ENCODE peak calls at places on chromosomes 1 and 21, in five cellular contexts. L is OCI-LY7, B is GM23338, T is hepatocyte, S is HCT116. Y is an unnamed sample.

GRCh38 chr21:27480841-27481261 is 514.0 kb upstream of the ADAMTS5 start:
- DNase-seq in B (no peak), L (no peak), S (no peak), T (no peak), Y (no peak)

GRCh38 chr1:219862366-219862765 is 66.0 kb downstream of the SLC30A10 start:
- DNase-seq in S (no peak), L (no peak), T (no peak), B (no peak), Y (no peak)

GRCh38 chr1:51316764-51317120 is 13.6 kb downstream of the TTC39A start:
- DNase-seq in S (no peak), T (no peak), L (no peak), B (no peak), Y (no peak)

GRCh38 chr1:166197597-166197996 is 30.8 kb upstream of the FAM78B start:
- DNase-seq in L (no peak), B (no peak), S (no peak), T (no peak), Y (no peak)

GRCh38 chr1:189904509-189904908 is 573.2 kb downstream of the BRINP3 start:
- DNase-seq in T (no peak), B (no peak), S (no peak), L (no peak), Y (no peak)

GRCh38 chr1:21626921-21627339 is 42.2 kb downstream of the RAP1GAP start:
- DNase-seq in S (no peak), T (no peak), B (no peak), L (no peak), Y (no peak)

GRCh38 chr1:9340172-9340854 is 47.6 kb downstream of the SPSB1 start:
- DNase-seq in B (no peak), L (no peak), T (no peak), S (no peak), Y (no peak)

GRCh38 chr1:89022167-89022959 is at the start of gene GBP3:
- DNase-seq in S (peak; percentile 18), T (peak; percentile 44), L (peak; percentile 15), B (no peak), Y (no peak)

DNA sequence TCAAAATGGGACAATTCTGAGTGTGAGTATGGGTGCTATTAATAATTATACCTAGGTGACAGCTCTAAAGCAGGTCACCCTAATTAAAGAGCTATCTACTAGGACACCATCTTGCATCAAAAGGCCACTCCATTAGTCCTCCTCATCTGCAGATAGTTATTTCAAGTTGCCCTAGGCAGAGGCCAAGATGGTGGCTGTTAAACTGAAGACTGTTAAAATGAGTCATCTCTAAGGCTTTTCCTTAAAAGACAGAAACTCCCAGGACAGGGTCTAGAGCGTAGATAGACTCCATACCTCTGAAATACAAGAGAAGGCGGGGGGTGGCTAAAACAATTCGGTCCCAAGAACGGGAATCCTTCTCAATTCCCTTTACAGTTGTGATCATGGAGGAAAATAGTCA is 4.5 kb upstream of the ZNF697 start:
- DNase-seq in S (no peak), L (no peak), T (no peak), B (no peak), Y (no peak)
- TF ChIP-seq EZH2phosphoT487 in S (no peak), L (no peak), T (no peak), B (no peak), Y (no peak)

GRCh38 chr21:44913425-44914175 is 7.1 kb downstream of the ITGB2 start:
- DNase-seq in L (no peak), T (no peak), S (no peak), B (no peak), Y (no peak)

GRCh38 chr21:44916965-44917364 is 3.7 kb downstream of the ITGB2 start:
- DNase-seq in L (no peak), T (no peak), S (no peak), B (no peak), Y (no peak)

GRCh38 chr21:44911384-44912157 is 9.1 kb downstream of the ITGB2 start:
- DNase-seq in S (no peak), B (no peak), L (peak; percentile 48), T (no peak), Y (peak; percentile 73)

GRCh38 chr21:44912158-44912473 is 8.6 kb downstream of the ITGB2 start:
- DNase-seq in B (no peak), S (no peak), T (no peak), L (no peak), Y (no peak)

DNA sequence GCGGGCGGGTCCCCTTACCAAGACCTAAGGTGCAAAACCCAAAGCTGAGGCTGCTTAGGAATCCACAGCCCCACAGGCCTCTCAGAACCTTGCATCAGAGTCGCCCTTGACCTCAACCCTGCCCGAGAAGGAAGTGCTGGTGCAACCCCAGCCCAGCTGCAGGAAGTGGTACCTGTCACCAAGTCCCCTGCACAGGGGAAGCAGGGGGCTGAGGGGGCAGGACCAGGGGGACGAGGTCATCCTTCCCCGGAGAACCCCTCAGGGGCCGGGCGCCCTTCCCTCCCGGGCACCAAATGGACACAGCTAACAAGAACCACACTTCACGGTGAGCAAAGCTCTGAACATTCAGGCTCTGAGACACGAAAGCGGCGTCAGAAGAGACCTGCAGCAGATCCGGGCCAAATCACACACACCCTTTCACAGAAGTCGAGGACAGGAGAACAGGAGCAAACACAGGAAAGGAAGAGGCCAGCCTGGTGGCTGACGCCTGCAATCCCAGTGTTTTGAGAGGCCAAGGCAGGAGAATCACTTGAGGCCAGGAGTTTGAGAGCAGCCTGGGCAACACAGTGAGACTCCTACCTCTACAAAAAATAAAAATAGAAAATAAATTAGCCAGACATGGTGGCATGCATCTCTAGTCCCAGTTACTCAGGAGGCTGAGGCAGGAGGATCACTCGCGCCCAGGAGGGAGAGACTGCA is 6.4 kb downstream of the ITGB2 start:
- DNase-seq in L (peak; percentile 69), T (no peak), S (no peak), B (no peak), Y (no peak)
- TF ChIP-seq EZH2phosphoT487 in L (no peak), T (no peak), S (no peak), B (no peak), Y (no peak)

DNA sequence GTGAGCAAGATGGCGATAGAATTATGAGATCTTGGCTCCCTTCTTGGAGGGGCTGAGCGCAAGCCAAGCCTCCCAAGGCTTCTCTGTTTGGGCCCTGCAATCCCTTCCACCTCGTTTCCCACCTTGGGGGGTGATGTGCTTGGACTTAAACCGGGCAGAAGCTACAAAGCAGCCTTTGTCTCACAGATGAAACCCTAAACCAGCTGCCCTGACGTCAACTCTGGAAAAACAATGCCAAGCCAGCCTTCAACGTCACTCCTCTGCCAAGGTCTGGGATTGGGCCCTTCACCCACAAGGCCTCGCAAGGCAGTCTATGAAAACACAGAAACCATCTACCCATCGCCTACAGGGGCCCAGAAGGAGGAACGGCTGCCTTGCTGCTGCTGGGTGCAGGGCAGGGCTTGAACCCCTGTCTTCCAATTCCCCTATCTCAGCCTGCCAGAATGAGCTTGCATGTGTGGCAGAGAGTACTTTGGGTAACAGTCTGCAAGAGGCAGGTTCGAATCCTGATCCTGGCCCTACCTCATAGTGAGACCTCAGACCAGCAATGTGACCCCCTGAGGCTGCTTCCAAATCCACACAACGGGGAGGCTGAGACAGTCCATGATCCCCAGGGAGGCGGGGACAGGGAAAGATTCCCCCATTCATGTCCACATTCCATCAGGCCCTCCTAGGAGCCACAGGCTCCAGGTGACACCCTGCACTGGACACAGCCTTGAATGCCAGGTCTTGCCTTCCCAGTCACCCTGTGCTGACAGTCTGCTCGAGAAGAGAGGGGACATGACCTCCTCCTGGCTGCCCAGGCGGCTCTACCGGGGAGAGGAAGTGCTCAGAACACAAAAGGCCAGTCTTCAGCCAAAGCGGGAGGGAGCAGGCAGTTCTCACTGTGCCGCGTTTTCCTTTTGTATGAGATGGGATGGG is 15.0 kb downstream of the IFFO2 start:
- DNase-seq in L (no peak), B (peak; percentile 52), S (peak; percentile 32), T (peak; percentile 39), Y (no peak)
- TF ChIP-seq EZH2phosphoT487 in L (no peak), B (no peak), S (no peak), T (no peak), Y (no peak)

DNA sequence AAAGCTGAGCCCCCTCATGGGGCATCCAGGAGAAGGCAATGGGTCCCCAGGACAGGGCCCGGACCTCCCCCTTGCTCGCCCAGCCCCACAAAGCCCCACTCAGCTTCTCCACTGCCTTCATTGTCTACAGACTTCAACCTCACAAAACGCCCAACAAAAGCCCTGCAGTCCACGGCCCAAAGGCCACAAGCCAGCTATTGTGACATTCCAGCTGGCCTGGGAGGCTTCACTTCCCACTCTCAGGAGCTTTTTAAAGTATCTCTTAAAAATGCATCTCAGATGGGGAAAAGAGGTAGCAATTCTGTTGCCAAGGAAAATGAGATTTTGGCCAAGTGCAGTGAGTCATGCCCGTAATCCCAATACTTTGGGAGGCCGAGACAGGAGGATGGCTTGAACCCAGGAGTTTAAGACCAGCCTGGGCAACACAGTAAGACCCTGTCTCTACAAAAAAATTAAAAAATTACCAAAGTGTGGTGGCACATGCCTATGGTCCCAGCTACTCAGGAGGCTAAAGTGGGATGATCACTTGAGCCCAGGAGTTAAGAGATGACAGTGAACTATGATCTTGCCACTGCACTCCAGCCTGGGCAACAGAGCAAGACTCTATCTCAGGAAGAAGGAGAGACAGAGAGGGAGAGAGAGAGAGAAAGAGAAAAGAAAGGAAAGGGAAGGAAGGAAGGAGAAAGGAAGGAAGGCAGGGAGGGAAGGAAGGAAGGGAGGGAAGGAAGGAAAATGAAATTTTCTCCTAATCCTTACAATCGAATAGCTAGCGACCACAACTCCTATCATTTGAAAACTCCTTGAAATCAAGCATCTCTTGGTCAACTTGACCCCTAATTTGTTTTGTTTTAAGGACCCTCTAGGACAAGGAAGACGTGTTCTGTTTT is 31.4 kb upstream of the TARDBP start:
- DNase-seq in T (no peak), S (no peak), L (no peak), B (no peak), Y (no peak)
- TF ChIP-seq EZH2phosphoT487 in T (no peak), S (no peak), L (no peak), B (no peak), Y (no peak)